ENCODE peak calls at places on chromosomes 4 and X, in four cellular contexts. One of them, this sample, is unnamed.

GRCh38 chrX:137031517-137032377 is 2.0 kb downstream of the GPR101 start:
- DNase-seq in naive thymus-derived CD4-positive, alpha-beta T cell: peak; percentile 11
- DNase-seq in stimulated activated CD8-positive, alpha-beta memory T cell treated with anti-CD3 and anti-CD28 coated beads, Interleukin-4, amount 100 ng/mL, for 48 hours: peak; percentile 35
- DNase-seq in heart right ventricle: peak; percentile 20
- DNase-seq in this sample: peak; percentile 24

GRCh38 chr4:136438645-136439044 is 1093.6 kb downstream of the PCDH18 start:
- DNase-seq in naive thymus-derived CD4-positive, alpha-beta T cell: no peak
- DNase-seq in stimulated activated CD8-positive, alpha-beta memory T cell treated with anti-CD3 and anti-CD28 coated beads, Interleukin-4, amount 100 ng/mL, for 48 hours: no peak
- DNase-seq in heart right ventricle: no peak
- DNase-seq in this sample: no peak

GRCh38 chr4:35423104-35423503 is 821.2 kb downstream of the ARAP2 start:
- DNase-seq in stimulated activated CD8-positive, alpha-beta memory T cell treated with anti-CD3 and anti-CD28 coated beads, Interleukin-4, amount 100 ng/mL, for 48 hours: no peak
- DNase-seq in naive thymus-derived CD4-positive, alpha-beta T cell: no peak
- DNase-seq in heart right ventricle: no peak
- DNase-seq in this sample: no peak

GRCh38 chr4:88029556-88029955 is 22.1 kb downstream of the PKD2 start:
- DNase-seq in heart right ventricle: no peak
- DNase-seq in naive thymus-derived CD4-positive, alpha-beta T cell: no peak
- DNase-seq in stimulated activated CD8-positive, alpha-beta memory T cell treated with anti-CD3 and anti-CD28 coated beads, Interleukin-4, amount 100 ng/mL, for 48 hours: no peak
- DNase-seq in this sample: no peak

GRCh38 chrX:28552322-28552721 is 34.9 kb upstream of the IL1RAPL1 start:
- DNase-seq in stimulated activated CD8-positive, alpha-beta memory T cell treated with anti-CD3 and anti-CD28 coated beads, Interleukin-4, amount 100 ng/mL, for 48 hours: no peak
- DNase-seq in heart right ventricle: no peak
- DNase-seq in naive thymus-derived CD4-positive, alpha-beta T cell: no peak
- DNase-seq in this sample: no peak

GRCh38 chrX:39841604-39842003 is 256.2 kb downstream of the BCOR start:
- DNase-seq in stimulated activated CD8-positive, alpha-beta memory T cell treated with anti-CD3 and anti-CD28 coated beads, Interleukin-4, amount 100 ng/mL, for 48 hours: no peak
- DNase-seq in heart right ventricle: no peak
- DNase-seq in naive thymus-derived CD4-positive, alpha-beta T cell: no peak
- DNase-seq in this sample: no peak

GRCh38 chr4:138222041-138222440 is 20.1 kb downstream of the SLC7A11 start:
- DNase-seq in heart right ventricle: no peak
- DNase-seq in naive thymus-derived CD4-positive, alpha-beta T cell: no peak
- DNase-seq in stimulated activated CD8-positive, alpha-beta memory T cell treated with anti-CD3 and anti-CD28 coated beads, Interleukin-4, amount 100 ng/mL, for 48 hours: no peak
- DNase-seq in this sample: peak; percentile 26

GRCh38 chrX:19893722-19894121 is 6.3 kb upstream of the SH3KBP1 start:
- DNase-seq in naive thymus-derived CD4-positive, alpha-beta T cell: no peak
- DNase-seq in stimulated activated CD8-positive, alpha-beta memory T cell treated with anti-CD3 and anti-CD28 coated beads, Interleukin-4, amount 100 ng/mL, for 48 hours: no peak
- DNase-seq in heart right ventricle: no peak
- DNase-seq in this sample: no peak

GRCh38 chr4:140136509-140136908 is 17.5 kb downstream of the MAML3 start:
- DNase-seq in stimulated activated CD8-positive, alpha-beta memory T cell treated with anti-CD3 and anti-CD28 coated beads, Interleukin-4, amount 100 ng/mL, for 48 hours: no peak
- DNase-seq in heart right ventricle: no peak
- DNase-seq in naive thymus-derived CD4-positive, alpha-beta T cell: no peak
- DNase-seq in this sample: no peak

GRCh38 chr4:81666491-81666890 is 194.8 kb upstream of the RASGEF1B start:
- DNase-seq in heart right ventricle: no peak
- DNase-seq in naive thymus-derived CD4-positive, alpha-beta T cell: no peak
- DNase-seq in stimulated activated CD8-positive, alpha-beta memory T cell treated with anti-CD3 and anti-CD28 coated beads, Interleukin-4, amount 100 ng/mL, for 48 hours: no peak
- DNase-seq in this sample: no peak

GRCh38 chrX:53440631-53441517 is 6.7 kb upstream of the HSD17B10 start:
- DNase-seq in heart right ventricle: peak; percentile 56
- DNase-seq in naive thymus-derived CD4-positive, alpha-beta T cell: no peak
- DNase-seq in stimulated activated CD8-positive, alpha-beta memory T cell treated with anti-CD3 and anti-CD28 coated beads, Interleukin-4, amount 100 ng/mL, for 48 hours: peak; percentile 54
- DNase-seq in this sample: no peak

GRCh38 chrX:39298821-39299220 is 497.6 kb downstream of the MID1IP1 start:
- DNase-seq in heart right ventricle: no peak
- DNase-seq in stimulated activated CD8-positive, alpha-beta memory T cell treated with anti-CD3 and anti-CD28 coated beads, Interleukin-4, amount 100 ng/mL, for 48 hours: no peak
- DNase-seq in naive thymus-derived CD4-positive, alpha-beta T cell: no peak
- DNase-seq in this sample: no peak

GRCh38 chrX:20595928-20596550 is 329.3 kb upstream of the RPS6KA3 start:
- DNase-seq in stimulated activated CD8-positive, alpha-beta memory T cell treated with anti-CD3 and anti-CD28 coated beads, Interleukin-4, amount 100 ng/mL, for 48 hours: peak; percentile 69
- DNase-seq in naive thymus-derived CD4-positive, alpha-beta T cell: no peak
- DNase-seq in heart right ventricle: no peak
- DNase-seq in this sample: no peak

GRCh38 chrX:20173305-20173704 is 31.7 kb upstream of the EIF1AX start:
- DNase-seq in stimulated activated CD8-positive, alpha-beta memory T cell treated with anti-CD3 and anti-CD28 coated beads, Interleukin-4, amount 100 ng/mL, for 48 hours: no peak
- DNase-seq in naive thymus-derived CD4-positive, alpha-beta T cell: no peak
- DNase-seq in heart right ventricle: no peak
- DNase-seq in this sample: no peak

GRCh38 chrX:119503484-119503861 is 35.2 kb downstream of the SLC25A5 start:
- DNase-seq in heart right ventricle: no peak
- DNase-seq in naive thymus-derived CD4-positive, alpha-beta T cell: no peak
- DNase-seq in stimulated activated CD8-positive, alpha-beta memory T cell treated with anti-CD3 and anti-CD28 coated beads, Interleukin-4, amount 100 ng/mL, for 48 hours: no peak
- DNase-seq in this sample: peak; percentile 15

GRCh38 chr4:69754926-69755580 is 5.4 kb downstream of the SULT1B1 start:
- DNase-seq in heart right ventricle: no peak
- DNase-seq in naive thymus-derived CD4-positive, alpha-beta T cell: no peak
- DNase-seq in stimulated activated CD8-positive, alpha-beta memory T cell treated with anti-CD3 and anti-CD28 coated beads, Interleukin-4, amount 100 ng/mL, for 48 hours: no peak
- DNase-seq in this sample: no peak

GRCh38 chrX:287670-288069 is 6.5 kb downstream of the PLCXD1 start:
- DNase-seq in stimulated activated CD8-positive, alpha-beta memory T cell treated with anti-CD3 and anti-CD28 coated beads, Interleukin-4, amount 100 ng/mL, for 48 hours: no peak
- DNase-seq in heart right ventricle: no peak
- DNase-seq in naive thymus-derived CD4-positive, alpha-beta T cell: no peak
- DNase-seq in this sample: no peak

GRCh38 chrX:136146614-136147319 is 566 bp upstream of the FHL1 start:
- DNase-seq in naive thymus-derived CD4-positive, alpha-beta T cell: peak; percentile 35
- DNase-seq in heart right ventricle: peak; percentile 26
- DNase-seq in stimulated activated CD8-positive, alpha-beta memory T cell treated with anti-CD3 and anti-CD28 coated beads, Interleukin-4, amount 100 ng/mL, for 48 hours: peak; percentile 39
- DNase-seq in this sample: peak; percentile 14

GRCh38 chr4:25440478-25441030 is 63.5 kb downstream of the ANAPC4 start:
- DNase-seq in heart right ventricle: peak; percentile 62
- DNase-seq in naive thymus-derived CD4-positive, alpha-beta T cell: no peak
- DNase-seq in stimulated activated CD8-positive, alpha-beta memory T cell treated with anti-CD3 and anti-CD28 coated beads, Interleukin-4, amount 100 ng/mL, for 48 hours: no peak
- DNase-seq in this sample: no peak

GRCh38 chr4:8688041-8688907 is 95.7 kb downstream of the CPZ start:
- DNase-seq in heart right ventricle: no peak
- DNase-seq in stimulated activated CD8-positive, alpha-beta memory T cell treated with anti-CD3 and anti-CD28 coated beads, Interleukin-4, amount 100 ng/mL, for 48 hours: peak; percentile 51
- DNase-seq in naive thymus-derived CD4-positive, alpha-beta T cell: no peak
- DNase-seq in this sample: peak; percentile 27

GRCh38 chr4:54819044-54819443 is 161.3 kb downstream of the KIT start:
- DNase-seq in stimulated activated CD8-positive, alpha-beta memory T cell treated with anti-CD3 and anti-CD28 coated beads, Interleukin-4, amount 100 ng/mL, for 48 hours: no peak
- DNase-seq in naive thymus-derived CD4-positive, alpha-beta T cell: no peak
- DNase-seq in heart right ventricle: no peak
- DNase-seq in this sample: no peak

GRCh38 chrX:12080265-12080664 is 58.0 kb upstream of the FRMPD4 start:
- DNase-seq in naive thymus-derived CD4-positive, alpha-beta T cell: no peak
- DNase-seq in stimulated activated CD8-positive, alpha-beta memory T cell treated with anti-CD3 and anti-CD28 coated beads, Interleukin-4, amount 100 ng/mL, for 48 hours: no peak
- DNase-seq in heart right ventricle: no peak
- DNase-seq in this sample: peak; percentile 15

GRCh38 chr4:144591401-144591800 is 54.6 kb upstream of the HHIP start:
- DNase-seq in stimulated activated CD8-positive, alpha-beta memory T cell treated with anti-CD3 and anti-CD28 coated beads, Interleukin-4, amount 100 ng/mL, for 48 hours: no peak
- DNase-seq in heart right ventricle: no peak
- DNase-seq in naive thymus-derived CD4-positive, alpha-beta T cell: no peak
- DNase-seq in this sample: peak; percentile 4

GRCh38 chr4:155889036-155889793 is 14.3 kb upstream of the TDO2 start:
- DNase-seq in naive thymus-derived CD4-positive, alpha-beta T cell: no peak
- DNase-seq in heart right ventricle: no peak
- DNase-seq in stimulated activated CD8-positive, alpha-beta memory T cell treated with anti-CD3 and anti-CD28 coated beads, Interleukin-4, amount 100 ng/mL, for 48 hours: no peak
- DNase-seq in this sample: no peak

GRCh38 chr4:177455591-177455990 is 13.4 kb upstream of the AGA start:
- DNase-seq in heart right ventricle: no peak
- DNase-seq in naive thymus-derived CD4-positive, alpha-beta T cell: no peak
- DNase-seq in stimulated activated CD8-positive, alpha-beta memory T cell treated with anti-CD3 and anti-CD28 coated beads, Interleukin-4, amount 100 ng/mL, for 48 hours: no peak
- DNase-seq in this sample: no peak

GRCh38 chrX:128518508-128518907 is 466.3 kb upstream of the ACTRT1 start:
- DNase-seq in stimulated activated CD8-positive, alpha-beta memory T cell treated with anti-CD3 and anti-CD28 coated beads, Interleukin-4, amount 100 ng/mL, for 48 hours: no peak
- DNase-seq in heart right ventricle: no peak
- DNase-seq in naive thymus-derived CD4-positive, alpha-beta T cell: no peak
- DNase-seq in this sample: no peak

GRCh38 chr4:58081356-58081755 is 971.2 kb upstream of the IGFBP7 start:
- DNase-seq in heart right ventricle: no peak
- DNase-seq in naive thymus-derived CD4-positive, alpha-beta T cell: no peak
- DNase-seq in stimulated activated CD8-positive, alpha-beta memory T cell treated with anti-CD3 and anti-CD28 coated beads, Interleukin-4, amount 100 ng/mL, for 48 hours: no peak
- DNase-seq in this sample: no peak

GRCh38 chrX:154661200-154661599 is 7.8 kb upstream of the CTAG2 start:
- DNase-seq in naive thymus-derived CD4-positive, alpha-beta T cell: no peak
- DNase-seq in stimulated activated CD8-positive, alpha-beta memory T cell treated with anti-CD3 and anti-CD28 coated beads, Interleukin-4, amount 100 ng/mL, for 48 hours: no peak
- DNase-seq in heart right ventricle: no peak
- DNase-seq in this sample: no peak

GRCh38 chrX:50067435-50068292 is 133.1 kb downstream of the AKAP4 start:
- DNase-seq in stimulated activated CD8-positive, alpha-beta memory T cell treated with anti-CD3 and anti-CD28 coated beads, Interleukin-4, amount 100 ng/mL, for 48 hours: no peak
- DNase-seq in naive thymus-derived CD4-positive, alpha-beta T cell: no peak
- DNase-seq in heart right ventricle: no peak
- DNase-seq in this sample: peak; percentile 57

GRCh38 chr4:6614701-6615230 is 25.7 kb upstream of the MRFAP1 start:
- DNase-seq in stimulated activated CD8-positive, alpha-beta memory T cell treated with anti-CD3 and anti-CD28 coated beads, Interleukin-4, amount 100 ng/mL, for 48 hours: no peak
- DNase-seq in naive thymus-derived CD4-positive, alpha-beta T cell: no peak
- DNase-seq in heart right ventricle: no peak
- DNase-seq in this sample: no peak

GRCh38 chr4:153564630-153565525 is 98.7 kb downstream of the TMEM131L start:
- DNase-seq in heart right ventricle: no peak
- DNase-seq in stimulated activated CD8-positive, alpha-beta memory T cell treated with anti-CD3 and anti-CD28 coated beads, Interleukin-4, amount 100 ng/mL, for 48 hours: no peak
- DNase-seq in naive thymus-derived CD4-positive, alpha-beta T cell: no peak
- DNase-seq in this sample: peak; percentile 49

GRCh38 chrX:116749943-116750342 is 287.2 kb upstream of the CT83 start:
- DNase-seq in stimulated activated CD8-positive, alpha-beta memory T cell treated with anti-CD3 and anti-CD28 coated beads, Interleukin-4, amount 100 ng/mL, for 48 hours: no peak
- DNase-seq in naive thymus-derived CD4-positive, alpha-beta T cell: no peak
- DNase-seq in heart right ventricle: no peak
- DNase-seq in this sample: no peak

GRCh38 chrX:68711845-68712244 is 64.4 kb downstream of the STARD8 start:
- DNase-seq in naive thymus-derived CD4-positive, alpha-beta T cell: no peak
- DNase-seq in stimulated activated CD8-positive, alpha-beta memory T cell treated with anti-CD3 and anti-CD28 coated beads, Interleukin-4, amount 100 ng/mL, for 48 hours: no peak
- DNase-seq in heart right ventricle: no peak
- DNase-seq in this sample: no peak

GRCh38 chrX:19647731-19648588 is 132.7 kb upstream of the MAP3K15 start:
- DNase-seq in stimulated activated CD8-positive, alpha-beta memory T cell treated with anti-CD3 and anti-CD28 coated beads, Interleukin-4, amount 100 ng/mL, for 48 hours: no peak
- DNase-seq in heart right ventricle: no peak
- DNase-seq in naive thymus-derived CD4-positive, alpha-beta T cell: no peak
- DNase-seq in this sample: no peak

GRCh38 chr4:6520978-6521377 is 48.6 kb upstream of the PPP2R2C start:
- DNase-seq in naive thymus-derived CD4-positive, alpha-beta T cell: no peak
- DNase-seq in heart right ventricle: no peak
- DNase-seq in stimulated activated CD8-positive, alpha-beta memory T cell treated with anti-CD3 and anti-CD28 coated beads, Interleukin-4, amount 100 ng/mL, for 48 hours: no peak
- DNase-seq in this sample: no peak

GRCh38 chr4:76780781-76781697 is 116.9 kb downstream of the SOWAHB start:
- DNase-seq in stimulated activated CD8-positive, alpha-beta memory T cell treated with anti-CD3 and anti-CD28 coated beads, Interleukin-4, amount 100 ng/mL, for 48 hours: no peak
- DNase-seq in heart right ventricle: no peak
- DNase-seq in naive thymus-derived CD4-positive, alpha-beta T cell: no peak
- DNase-seq in this sample: no peak

This sample was measured in midbrain.